ENCODE peak calls at places on chromosomes 2 and 18, in nine cellular contexts. One of them, this sample, is unnamed.

GRCh38 chr2:240387669-240388358 is 47.6 kb upstream of the GPC1 start:
- DNase-seq in gastrocnemius medialis: peak
- DNase-seq in pancreas: no peak
- DNase-seq in AG10803: peak
- DNase-seq in fibroblast of lung: peak
- DNase-seq in right atrium auricular region: peak
- DNase-seq in A549: peak
- DNase-seq in bronchial epithelial cell: peak
- DNase-seq in omental fat pad: peak
- DNase-seq in this sample: peak

GRCh38 chr2:101998556-101999121 is 6.9 kb downstream of the IL1R2 start:
- DNase-seq in pancreas: no peak
- DNase-seq in bronchial epithelial cell: no peak
- DNase-seq in right atrium auricular region: no peak
- DNase-seq in AG10803: no peak
- DNase-seq in gastrocnemius medialis: no peak
- DNase-seq in omental fat pad: no peak
- DNase-seq in fibroblast of lung: no peak
- DNase-seq in A549: no peak
- DNase-seq in this sample: no peak

GRCh38 chr2:176088048-176088936 is 4.2 kb upstream of the HOXD13 start:
- DNase-seq in omental fat pad: no peak
- DNase-seq in bronchial epithelial cell: no peak
- DNase-seq in pancreas: peak
- DNase-seq in right atrium auricular region: no peak
- DNase-seq in gastrocnemius medialis: no peak
- DNase-seq in fibroblast of lung: peak
- DNase-seq in A549: peak
- DNase-seq in AG10803: peak
- DNase-seq in this sample: no peak

GRCh38 chr18:68472701-68473295 is 242.1 kb downstream of the TMX3 start:
- DNase-seq in pancreas: no peak
- DNase-seq in A549: no peak
- DNase-seq in omental fat pad: no peak
- DNase-seq in gastrocnemius medialis: no peak
- DNase-seq in bronchial epithelial cell: no peak
- DNase-seq in AG10803: no peak
- DNase-seq in right atrium auricular region: no peak
- DNase-seq in fibroblast of lung: peak
- DNase-seq in this sample: no peak

GRCh38 chr2:648476-649424 is 28.5 kb downstream of the TMEM18 start:
- DNase-seq in AG10803: no peak
- DNase-seq in fibroblast of lung: no peak
- DNase-seq in gastrocnemius medialis: no peak
- DNase-seq in pancreas: no peak
- DNase-seq in bronchial epithelial cell: no peak
- DNase-seq in A549: no peak
- DNase-seq in omental fat pad: no peak
- DNase-seq in right atrium auricular region: peak
- DNase-seq in this sample: peak

GRCh38 chr2:240993446-240994160 is 4.8 kb upstream of the SNED1 start:
- DNase-seq in gastrocnemius medialis: no peak
- DNase-seq in pancreas: no peak
- DNase-seq in fibroblast of lung: no peak
- DNase-seq in right atrium auricular region: no peak
- DNase-seq in omental fat pad: no peak
- DNase-seq in A549: no peak
- DNase-seq in bronchial epithelial cell: no peak
- DNase-seq in AG10803: no peak
- DNase-seq in this sample: no peak

GRCh38 chr18:23107718-23108117 is 27.6 kb upstream of the CABLES1 start:
- DNase-seq in right atrium auricular region: no peak
- DNase-seq in A549: peak
- DNase-seq in bronchial epithelial cell: no peak
- DNase-seq in pancreas: no peak
- DNase-seq in gastrocnemius medialis: no peak
- DNase-seq in fibroblast of lung: no peak
- DNase-seq in AG10803: no peak
- DNase-seq in omental fat pad: no peak
- DNase-seq in this sample: no peak

GRCh38 chr2:101546376-101547058 is 71.6 kb upstream of the RFX8 start:
- DNase-seq in A549: no peak
- DNase-seq in pancreas: no peak
- DNase-seq in gastrocnemius medialis: no peak
- DNase-seq in right atrium auricular region: no peak
- DNase-seq in omental fat pad: no peak
- DNase-seq in AG10803: peak
- DNase-seq in fibroblast of lung: peak
- DNase-seq in bronchial epithelial cell: peak
- DNase-seq in this sample: no peak

GRCh38 chr2:80326214-80326613 is 21.7 kb upstream of the LRRTM1 start:
- DNase-seq in A549: peak
- DNase-seq in pancreas: no peak
- DNase-seq in right atrium auricular region: no peak
- DNase-seq in omental fat pad: no peak
- DNase-seq in gastrocnemius medialis: no peak
- DNase-seq in fibroblast of lung: peak
- DNase-seq in AG10803: peak
- DNase-seq in bronchial epithelial cell: peak
- DNase-seq in this sample: no peak

GRCh38 chr2:215811409-215812355 is 201.7 kb downstream of the MREG start:
- DNase-seq in bronchial epithelial cell: no peak
- DNase-seq in pancreas: no peak
- DNase-seq in A549: no peak
- DNase-seq in fibroblast of lung: no peak
- DNase-seq in gastrocnemius medialis: no peak
- DNase-seq in omental fat pad: no peak
- DNase-seq in right atrium auricular region: no peak
- DNase-seq in AG10803: no peak
- DNase-seq in this sample: no peak

GRCh38 chr2:95053543-95053942 is 28.0 kb downstream of the MAL start:
- DNase-seq in right atrium auricular region: no peak
- DNase-seq in pancreas: no peak
- DNase-seq in omental fat pad: no peak
- DNase-seq in AG10803: no peak
- DNase-seq in gastrocnemius medialis: no peak
- DNase-seq in bronchial epithelial cell: no peak
- DNase-seq in A549: peak
- DNase-seq in fibroblast of lung: no peak
- DNase-seq in this sample: no peak
- TF ChIP-seq CTCF in right atrium auricular region: peak
- TF ChIP-seq CTCF in pancreas: no peak
- TF ChIP-seq CTCF in omental fat pad: no peak
- TF ChIP-seq CTCF in AG10803: no peak
- TF ChIP-seq CTCF in gastrocnemius medialis: no peak
- TF ChIP-seq CTCF in bronchial epithelial cell: no peak
- TF ChIP-seq CTCF in A549: no peak
- TF ChIP-seq CTCF in fibroblast of lung: no peak
- TF ChIP-seq CTCF in this sample: no peak

DNA sequence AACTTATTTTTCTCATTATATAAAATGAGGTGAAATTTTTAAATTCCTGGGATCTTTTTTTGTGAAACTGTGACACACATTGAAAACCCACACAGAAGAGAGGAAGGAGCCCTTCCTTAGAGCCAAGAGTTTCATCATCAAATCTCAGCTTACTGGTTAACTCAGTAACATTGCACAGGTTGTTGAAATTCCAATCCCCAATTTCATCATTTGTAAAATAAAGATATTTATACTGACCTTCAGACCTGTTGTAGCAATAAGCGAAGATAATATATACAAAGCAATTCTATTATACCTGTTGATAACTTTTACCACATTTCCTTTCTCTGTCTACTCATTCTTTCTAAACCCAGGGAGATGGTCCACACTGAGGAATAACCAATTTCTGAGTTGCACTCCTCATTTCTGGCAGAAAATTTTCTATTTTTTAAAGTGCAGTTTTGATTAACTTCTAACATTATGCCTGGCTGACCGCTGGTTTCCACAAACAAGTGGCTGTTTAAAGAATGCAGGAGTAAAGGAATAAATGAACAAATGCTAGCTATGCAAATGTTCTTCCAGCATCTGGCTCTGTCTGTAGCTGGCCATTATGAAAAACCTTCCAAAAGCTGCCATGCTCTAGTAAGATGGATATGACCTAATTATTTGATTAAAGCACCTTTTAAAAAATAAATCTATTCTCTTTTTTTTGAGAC is 105.7 kb upstream of the LINC00305 start:
- DNase-seq in gastrocnemius medialis: no peak
- DNase-seq in omental fat pad: no peak
- DNase-seq in AG10803: no peak
- DNase-seq in right atrium auricular region: no peak
- DNase-seq in fibroblast of lung: no peak
- DNase-seq in A549: no peak
- DNase-seq in pancreas: no peak
- DNase-seq in bronchial epithelial cell: no peak
- DNase-seq in this sample: no peak
- TF ChIP-seq CTCF in gastrocnemius medialis: no peak
- TF ChIP-seq CTCF in omental fat pad: no peak
- TF ChIP-seq CTCF in AG10803: no peak
- TF ChIP-seq CTCF in right atrium auricular region: no peak
- TF ChIP-seq CTCF in fibroblast of lung: no peak
- TF ChIP-seq CTCF in A549: no peak
- TF ChIP-seq CTCF in pancreas: no peak
- TF ChIP-seq CTCF in bronchial epithelial cell: no peak
- TF ChIP-seq CTCF in this sample: no peak

GRCh38 chr2:36762764-36763490 is 66.4 kb downstream of the VIT start:
- DNase-seq in AG10803: no peak
- DNase-seq in fibroblast of lung: no peak
- DNase-seq in gastrocnemius medialis: no peak
- DNase-seq in A549: no peak
- DNase-seq in omental fat pad: no peak
- DNase-seq in bronchial epithelial cell: no peak
- DNase-seq in pancreas: no peak
- DNase-seq in right atrium auricular region: no peak
- DNase-seq in this sample: no peak
- TF ChIP-seq CTCF in AG10803: no peak
- TF ChIP-seq CTCF in fibroblast of lung: no peak
- TF ChIP-seq CTCF in gastrocnemius medialis: no peak
- TF ChIP-seq CTCF in A549: no peak
- TF ChIP-seq CTCF in omental fat pad: no peak
- TF ChIP-seq CTCF in bronchial epithelial cell: no peak
- TF ChIP-seq CTCF in pancreas: no peak
- TF ChIP-seq CTCF in right atrium auricular region: no peak
- TF ChIP-seq CTCF in this sample: no peak

GRCh38 chr2:147331790-147332419 is 512.9 kb upstream of the ACVR2A start:
- DNase-seq in pancreas: no peak
- DNase-seq in omental fat pad: no peak
- DNase-seq in bronchial epithelial cell: peak
- DNase-seq in gastrocnemius medialis: no peak
- DNase-seq in AG10803: peak
- DNase-seq in right atrium auricular region: no peak
- DNase-seq in A549: peak
- DNase-seq in fibroblast of lung: peak
- DNase-seq in this sample: no peak
- TF ChIP-seq CTCF in pancreas: no peak
- TF ChIP-seq CTCF in omental fat pad: no peak
- TF ChIP-seq CTCF in bronchial epithelial cell: peak
- TF ChIP-seq CTCF in gastrocnemius medialis: peak
- TF ChIP-seq CTCF in AG10803: peak
- TF ChIP-seq CTCF in right atrium auricular region: peak
- TF ChIP-seq CTCF in A549: no peak
- TF ChIP-seq CTCF in fibroblast of lung: no peak
- TF ChIP-seq CTCF in this sample: peak

GRCh38 chr2:38722271-38723115 is 28.7 kb downstream of the SRSF7 start:
- DNase-seq in bronchial epithelial cell: no peak
- DNase-seq in gastrocnemius medialis: peak
- DNase-seq in omental fat pad: no peak
- DNase-seq in pancreas: no peak
- DNase-seq in AG10803: no peak
- DNase-seq in A549: no peak
- DNase-seq in fibroblast of lung: no peak
- DNase-seq in right atrium auricular region: peak
- DNase-seq in this sample: no peak
- TF ChIP-seq CTCF in bronchial epithelial cell: no peak
- TF ChIP-seq CTCF in gastrocnemius medialis: no peak
- TF ChIP-seq CTCF in omental fat pad: no peak
- TF ChIP-seq CTCF in pancreas: no peak
- TF ChIP-seq CTCF in AG10803: no peak
- TF ChIP-seq CTCF in A549: no peak
- TF ChIP-seq CTCF in fibroblast of lung: no peak
- TF ChIP-seq CTCF in right atrium auricular region: no peak
- TF ChIP-seq CTCF in this sample: no peak

This sample was measured in osteocyte.